ENCODE peak calls at places on chromosomes 12 and 14, in six cellular contexts. One of them, this sample, is unnamed.

GRCh38 chr12:124538194-124539082 is 29.0 kb downstream of the NCOR2 start:
- DNase-seq in RKO: no peak
- DNase-seq in neuronal stem cell: no peak
- DNase-seq in fibroblast of the conjunctiva: no peak
- DNase-seq in hypothalamus: no peak
- DNase-seq in stimulated activated CD4-positive, alpha-beta T cell treated with anti-CD3 and anti-CD28 coated beads, Interleukin-12 subunit alpha, Interleukin-12 subunit beta, amount 100 ng/mL, for 4 hours: no peak
- DNase-seq in this sample: no peak

GRCh38 chr12:33596814-33597213 is 157.2 kb upstream of the SYT10 start:
- DNase-seq in neuronal stem cell: no peak
- DNase-seq in fibroblast of the conjunctiva: no peak
- DNase-seq in RKO: no peak
- DNase-seq in hypothalamus: no peak
- DNase-seq in stimulated activated CD4-positive, alpha-beta T cell treated with anti-CD3 and anti-CD28 coated beads, Interleukin-12 subunit alpha, Interleukin-12 subunit beta, amount 100 ng/mL, for 4 hours: no peak
- DNase-seq in this sample: no peak

GRCh38 chr12:12007001-12007712 is 63.6 kb upstream of the BCL2L14 start:
- DNase-seq in hypothalamus: no peak
- DNase-seq in fibroblast of the conjunctiva: no peak
- DNase-seq in RKO: no peak
- DNase-seq in stimulated activated CD4-positive, alpha-beta T cell treated with anti-CD3 and anti-CD28 coated beads, Interleukin-12 subunit alpha, Interleukin-12 subunit beta, amount 100 ng/mL, for 4 hours: peak
- DNase-seq in neuronal stem cell: no peak
- DNase-seq in this sample: no peak

GRCh38 chr12:21294176-21294575 is 40.5 kb downstream of the SLCO1A2 start:
- DNase-seq in neuronal stem cell: no peak
- DNase-seq in hypothalamus: no peak
- DNase-seq in stimulated activated CD4-positive, alpha-beta T cell treated with anti-CD3 and anti-CD28 coated beads, Interleukin-12 subunit alpha, Interleukin-12 subunit beta, amount 100 ng/mL, for 4 hours: no peak
- DNase-seq in fibroblast of the conjunctiva: no peak
- DNase-seq in RKO: no peak
- DNase-seq in this sample: no peak

GRCh38 chr12:99192489-99192888 is 455.1 kb upstream of the GARIN6 start:
- DNase-seq in RKO: no peak
- DNase-seq in hypothalamus: no peak
- DNase-seq in stimulated activated CD4-positive, alpha-beta T cell treated with anti-CD3 and anti-CD28 coated beads, Interleukin-12 subunit alpha, Interleukin-12 subunit beta, amount 100 ng/mL, for 4 hours: no peak
- DNase-seq in fibroblast of the conjunctiva: no peak
- DNase-seq in neuronal stem cell: no peak
- DNase-seq in this sample: no peak

GRCh38 chr12:76183459-76184186 is 99.1 kb upstream of the NAP1L1 start:
- DNase-seq in RKO: peak
- DNase-seq in hypothalamus: no peak
- DNase-seq in neuronal stem cell: no peak
- DNase-seq in fibroblast of the conjunctiva: peak
- DNase-seq in stimulated activated CD4-positive, alpha-beta T cell treated with anti-CD3 and anti-CD28 coated beads, Interleukin-12 subunit alpha, Interleukin-12 subunit beta, amount 100 ng/mL, for 4 hours: peak
- DNase-seq in this sample: no peak

GRCh38 chr12:68490476-68490875 is 120.2 kb upstream of the RAP1B start:
- DNase-seq in stimulated activated CD4-positive, alpha-beta T cell treated with anti-CD3 and anti-CD28 coated beads, Interleukin-12 subunit alpha, Interleukin-12 subunit beta, amount 100 ng/mL, for 4 hours: no peak
- DNase-seq in RKO: no peak
- DNase-seq in fibroblast of the conjunctiva: no peak
- DNase-seq in neuronal stem cell: no peak
- DNase-seq in hypothalamus: no peak
- DNase-seq in this sample: no peak

GRCh38 chr14:100065161-100065871 is at the start of gene EVL:
- DNase-seq in RKO: no peak
- DNase-seq in neuronal stem cell: no peak
- DNase-seq in hypothalamus: no peak
- DNase-seq in fibroblast of the conjunctiva: no peak
- DNase-seq in stimulated activated CD4-positive, alpha-beta T cell treated with anti-CD3 and anti-CD28 coated beads, Interleukin-12 subunit alpha, Interleukin-12 subunit beta, amount 100 ng/mL, for 4 hours: peak
- DNase-seq in this sample: peak

GRCh38 chr12:21456291-21456780 is 18.9 kb downstream of the PYROXD1 start:
- DNase-seq in hypothalamus: no peak
- DNase-seq in neuronal stem cell: no peak
- DNase-seq in fibroblast of the conjunctiva: no peak
- DNase-seq in stimulated activated CD4-positive, alpha-beta T cell treated with anti-CD3 and anti-CD28 coated beads, Interleukin-12 subunit alpha, Interleukin-12 subunit beta, amount 100 ng/mL, for 4 hours: no peak
- DNase-seq in RKO: no peak
- DNase-seq in this sample: peak

GRCh38 chr12:65189028-65189718 is 19.8 kb downstream of the LEMD3 start:
- DNase-seq in neuronal stem cell: no peak
- DNase-seq in stimulated activated CD4-positive, alpha-beta T cell treated with anti-CD3 and anti-CD28 coated beads, Interleukin-12 subunit alpha, Interleukin-12 subunit beta, amount 100 ng/mL, for 4 hours: no peak
- DNase-seq in RKO: no peak
- DNase-seq in fibroblast of the conjunctiva: no peak
- DNase-seq in hypothalamus: no peak
- DNase-seq in this sample: no peak

GRCh38 chr12:108484431-108484830 is 30.6 kb upstream of the FICD start:
- DNase-seq in RKO: no peak
- DNase-seq in neuronal stem cell: no peak
- DNase-seq in stimulated activated CD4-positive, alpha-beta T cell treated with anti-CD3 and anti-CD28 coated beads, Interleukin-12 subunit alpha, Interleukin-12 subunit beta, amount 100 ng/mL, for 4 hours: no peak
- DNase-seq in hypothalamus: no peak
- DNase-seq in fibroblast of the conjunctiva: no peak
- DNase-seq in this sample: no peak

GRCh38 chr12:119245904-119246494 is 67.3 kb downstream of the HSPB8 start:
- DNase-seq in neuronal stem cell: no peak
- DNase-seq in RKO: no peak
- DNase-seq in stimulated activated CD4-positive, alpha-beta T cell treated with anti-CD3 and anti-CD28 coated beads, Interleukin-12 subunit alpha, Interleukin-12 subunit beta, amount 100 ng/mL, for 4 hours: no peak
- DNase-seq in hypothalamus: no peak
- DNase-seq in fibroblast of the conjunctiva: no peak
- DNase-seq in this sample: no peak

GRCh38 chr12:45981075-45981837 is 9.1 kb downstream of the SCAF11 start:
- DNase-seq in hypothalamus: no peak
- DNase-seq in neuronal stem cell: no peak
- DNase-seq in fibroblast of the conjunctiva: no peak
- DNase-seq in RKO: peak
- DNase-seq in stimulated activated CD4-positive, alpha-beta T cell treated with anti-CD3 and anti-CD28 coated beads, Interleukin-12 subunit alpha, Interleukin-12 subunit beta, amount 100 ng/mL, for 4 hours: no peak
- DNase-seq in this sample: no peak

GRCh38 chr14:101123639-101124525 is 220.4 kb upstream of the RTL1 start:
- DNase-seq in fibroblast of the conjunctiva: no peak
- DNase-seq in stimulated activated CD4-positive, alpha-beta T cell treated with anti-CD3 and anti-CD28 coated beads, Interleukin-12 subunit alpha, Interleukin-12 subunit beta, amount 100 ng/mL, for 4 hours: no peak
- DNase-seq in RKO: no peak
- DNase-seq in hypothalamus: no peak
- DNase-seq in neuronal stem cell: no peak
- DNase-seq in this sample: no peak

GRCh38 chr14:72830786-72831583 is 62.9 kb downstream of the DPF3 start:
- DNase-seq in RKO: no peak
- DNase-seq in hypothalamus: no peak
- DNase-seq in neuronal stem cell: peak
- DNase-seq in stimulated activated CD4-positive, alpha-beta T cell treated with anti-CD3 and anti-CD28 coated beads, Interleukin-12 subunit alpha, Interleukin-12 subunit beta, amount 100 ng/mL, for 4 hours: no peak
- DNase-seq in fibroblast of the conjunctiva: no peak
- DNase-seq in this sample: no peak

GRCh38 chr14:87492556-87492955 is 500.4 kb downstream of the GALC start:
- DNase-seq in hypothalamus: no peak
- DNase-seq in stimulated activated CD4-positive, alpha-beta T cell treated with anti-CD3 and anti-CD28 coated beads, Interleukin-12 subunit alpha, Interleukin-12 subunit beta, amount 100 ng/mL, for 4 hours: no peak
- DNase-seq in fibroblast of the conjunctiva: no peak
- DNase-seq in neuronal stem cell: no peak
- DNase-seq in RKO: no peak
- DNase-seq in this sample: no peak

GRCh38 chr14:24436355-24437019 is 6.1 kb downstream of the SDR39U1 start:
- DNase-seq in fibroblast of the conjunctiva: peak
- DNase-seq in RKO: peak
- DNase-seq in neuronal stem cell: peak
- DNase-seq in hypothalamus: no peak
- DNase-seq in stimulated activated CD4-positive, alpha-beta T cell treated with anti-CD3 and anti-CD28 coated beads, Interleukin-12 subunit alpha, Interleukin-12 subunit beta, amount 100 ng/mL, for 4 hours: no peak
- DNase-seq in this sample: peak

GRCh38 chr14:54669759-54670630 is 103.1 kb downstream of the SAMD4A start:
- DNase-seq in RKO: no peak
- DNase-seq in hypothalamus: no peak
- DNase-seq in fibroblast of the conjunctiva: no peak
- DNase-seq in stimulated activated CD4-positive, alpha-beta T cell treated with anti-CD3 and anti-CD28 coated beads, Interleukin-12 subunit alpha, Interleukin-12 subunit beta, amount 100 ng/mL, for 4 hours: no peak
- DNase-seq in neuronal stem cell: no peak
- DNase-seq in this sample: no peak

GRCh38 chr14:69586420-69586819 is 11.7 kb upstream of the CCDC177 start:
- DNase-seq in stimulated activated CD4-positive, alpha-beta T cell treated with anti-CD3 and anti-CD28 coated beads, Interleukin-12 subunit alpha, Interleukin-12 subunit beta, amount 100 ng/mL, for 4 hours: no peak
- DNase-seq in RKO: no peak
- DNase-seq in hypothalamus: no peak
- DNase-seq in fibroblast of the conjunctiva: no peak
- DNase-seq in neuronal stem cell: no peak
- DNase-seq in this sample: no peak

GRCh38 chr12:12083688-12084087 is 12.9 kb downstream of the BCL2L14 start:
- DNase-seq in RKO: no peak
- DNase-seq in hypothalamus: no peak
- DNase-seq in stimulated activated CD4-positive, alpha-beta T cell treated with anti-CD3 and anti-CD28 coated beads, Interleukin-12 subunit alpha, Interleukin-12 subunit beta, amount 100 ng/mL, for 4 hours: no peak
- DNase-seq in fibroblast of the conjunctiva: no peak
- DNase-seq in neuronal stem cell: no peak
- DNase-seq in this sample: no peak

GRCh38 chr12:74985986-74986319 is 223.7 kb downstream of the KCNC2 start:
- DNase-seq in fibroblast of the conjunctiva: no peak
- DNase-seq in hypothalamus: no peak
- DNase-seq in neuronal stem cell: no peak
- DNase-seq in RKO: no peak
- DNase-seq in stimulated activated CD4-positive, alpha-beta T cell treated with anti-CD3 and anti-CD28 coated beads, Interleukin-12 subunit alpha, Interleukin-12 subunit beta, amount 100 ng/mL, for 4 hours: no peak
- DNase-seq in this sample: no peak

GRCh38 chr12:47863985-47864384 is 40.8 kb downstream of the VDR start:
- DNase-seq in hypothalamus: no peak
- DNase-seq in neuronal stem cell: no peak
- DNase-seq in stimulated activated CD4-positive, alpha-beta T cell treated with anti-CD3 and anti-CD28 coated beads, Interleukin-12 subunit alpha, Interleukin-12 subunit beta, amount 100 ng/mL, for 4 hours: no peak
- DNase-seq in fibroblast of the conjunctiva: no peak
- DNase-seq in RKO: no peak
- DNase-seq in this sample: no peak

GRCh38 chr12:132455565-132455964 is 34.4 kb upstream of the FBRSL1 start:
- DNase-seq in stimulated activated CD4-positive, alpha-beta T cell treated with anti-CD3 and anti-CD28 coated beads, Interleukin-12 subunit alpha, Interleukin-12 subunit beta, amount 100 ng/mL, for 4 hours: no peak
- DNase-seq in hypothalamus: no peak
- DNase-seq in fibroblast of the conjunctiva: no peak
- DNase-seq in RKO: no peak
- DNase-seq in neuronal stem cell: no peak
- DNase-seq in this sample: no peak

GRCh38 chr14:64279719-64280668 is 14.2 kb downstream of the ESR2 start:
- DNase-seq in RKO: peak
- DNase-seq in fibroblast of the conjunctiva: no peak
- DNase-seq in neuronal stem cell: no peak
- DNase-seq in hypothalamus: no peak
- DNase-seq in stimulated activated CD4-positive, alpha-beta T cell treated with anti-CD3 and anti-CD28 coated beads, Interleukin-12 subunit alpha, Interleukin-12 subunit beta, amount 100 ng/mL, for 4 hours: no peak
- DNase-seq in this sample: no peak

GRCh38 chr14:105078294-105078693 is 13.1 kb upstream of the GPR132 start:
- DNase-seq in fibroblast of the conjunctiva: no peak
- DNase-seq in hypothalamus: no peak
- DNase-seq in RKO: no peak
- DNase-seq in stimulated activated CD4-positive, alpha-beta T cell treated with anti-CD3 and anti-CD28 coated beads, Interleukin-12 subunit alpha, Interleukin-12 subunit beta, amount 100 ng/mL, for 4 hours: no peak
- DNase-seq in neuronal stem cell: no peak
- DNase-seq in this sample: no peak

GRCh38 chr12:94566345-94566744 is 84.0 kb downstream of the TMCC3 start:
- DNase-seq in stimulated activated CD4-positive, alpha-beta T cell treated with anti-CD3 and anti-CD28 coated beads, Interleukin-12 subunit alpha, Interleukin-12 subunit beta, amount 100 ng/mL, for 4 hours: no peak
- DNase-seq in hypothalamus: peak
- DNase-seq in fibroblast of the conjunctiva: no peak
- DNase-seq in RKO: no peak
- DNase-seq in neuronal stem cell: no peak
- DNase-seq in this sample: no peak

GRCh38 chr14:33271216-33271615 is 332.5 kb downstream of the NPAS3 start:
- DNase-seq in neuronal stem cell: no peak
- DNase-seq in RKO: no peak
- DNase-seq in fibroblast of the conjunctiva: no peak
- DNase-seq in stimulated activated CD4-positive, alpha-beta T cell treated with anti-CD3 and anti-CD28 coated beads, Interleukin-12 subunit alpha, Interleukin-12 subunit beta, amount 100 ng/mL, for 4 hours: no peak
- DNase-seq in hypothalamus: no peak
- DNase-seq in this sample: no peak

GRCh38 chr12:62720661-62721330 is 214.2 kb downstream of the PPM1H start:
- DNase-seq in fibroblast of the conjunctiva: no peak
- DNase-seq in neuronal stem cell: no peak
- DNase-seq in hypothalamus: no peak
- DNase-seq in RKO: no peak
- DNase-seq in stimulated activated CD4-positive, alpha-beta T cell treated with anti-CD3 and anti-CD28 coated beads, Interleukin-12 subunit alpha, Interleukin-12 subunit beta, amount 100 ng/mL, for 4 hours: no peak
- DNase-seq in this sample: no peak

GRCh38 chr12:76568888-76569551 is 9.4 kb upstream of the OSBPL8 start:
- DNase-seq in neuronal stem cell: no peak
- DNase-seq in stimulated activated CD4-positive, alpha-beta T cell treated with anti-CD3 and anti-CD28 coated beads, Interleukin-12 subunit alpha, Interleukin-12 subunit beta, amount 100 ng/mL, for 4 hours: no peak
- DNase-seq in hypothalamus: no peak
- DNase-seq in fibroblast of the conjunctiva: no peak
- DNase-seq in RKO: no peak
- DNase-seq in this sample: no peak

GRCh38 chr12:81296556-81297305 is 218.9 kb downstream of the ACSS3 start:
- DNase-seq in neuronal stem cell: no peak
- DNase-seq in stimulated activated CD4-positive, alpha-beta T cell treated with anti-CD3 and anti-CD28 coated beads, Interleukin-12 subunit alpha, Interleukin-12 subunit beta, amount 100 ng/mL, for 4 hours: no peak
- DNase-seq in RKO: peak
- DNase-seq in hypothalamus: no peak
- DNase-seq in fibroblast of the conjunctiva: no peak
- DNase-seq in this sample: no peak

GRCh38 chr14:26200675-26201074 is 397.2 kb downstream of the NOVA1 start:
- DNase-seq in RKO: peak
- DNase-seq in fibroblast of the conjunctiva: no peak
- DNase-seq in stimulated activated CD4-positive, alpha-beta T cell treated with anti-CD3 and anti-CD28 coated beads, Interleukin-12 subunit alpha, Interleukin-12 subunit beta, amount 100 ng/mL, for 4 hours: no peak
- DNase-seq in hypothalamus: no peak
- DNase-seq in neuronal stem cell: no peak
- DNase-seq in this sample: no peak

GRCh38 chr14:67940894-67941455 is 121.4 kb downstream of the RAD51B start:
- DNase-seq in RKO: no peak
- DNase-seq in hypothalamus: no peak
- DNase-seq in neuronal stem cell: peak
- DNase-seq in fibroblast of the conjunctiva: peak
- DNase-seq in stimulated activated CD4-positive, alpha-beta T cell treated with anti-CD3 and anti-CD28 coated beads, Interleukin-12 subunit alpha, Interleukin-12 subunit beta, amount 100 ng/mL, for 4 hours: no peak
- DNase-seq in this sample: no peak

GRCh38 chr14:39739796-39740195 is 307.6 kb upstream of the FBXO33 start:
- DNase-seq in fibroblast of the conjunctiva: no peak
- DNase-seq in stimulated activated CD4-positive, alpha-beta T cell treated with anti-CD3 and anti-CD28 coated beads, Interleukin-12 subunit alpha, Interleukin-12 subunit beta, amount 100 ng/mL, for 4 hours: no peak
- DNase-seq in RKO: no peak
- DNase-seq in hypothalamus: no peak
- DNase-seq in neuronal stem cell: no peak
- DNase-seq in this sample: no peak

GRCh38 chr12:57896437-57897201 is 44.7 kb upstream of the ATP23 start:
- DNase-seq in hypothalamus: peak
- DNase-seq in stimulated activated CD4-positive, alpha-beta T cell treated with anti-CD3 and anti-CD28 coated beads, Interleukin-12 subunit alpha, Interleukin-12 subunit beta, amount 100 ng/mL, for 4 hours: no peak
- DNase-seq in neuronal stem cell: peak
- DNase-seq in fibroblast of the conjunctiva: peak
- DNase-seq in RKO: peak
- DNase-seq in this sample: no peak

GRCh38 chr14:93924592-93925355 is 2.4 kb upstream of the FAM181A start:
- DNase-seq in stimulated activated CD4-positive, alpha-beta T cell treated with anti-CD3 and anti-CD28 coated beads, Interleukin-12 subunit alpha, Interleukin-12 subunit beta, amount 100 ng/mL, for 4 hours: no peak
- DNase-seq in fibroblast of the conjunctiva: no peak
- DNase-seq in hypothalamus: no peak
- DNase-seq in RKO: no peak
- DNase-seq in neuronal stem cell: no peak
- DNase-seq in this sample: no peak

GRCh38 chr14:75274899-75275569 is 3.6 kb upstream of the FOS start:
- DNase-seq in stimulated activated CD4-positive, alpha-beta T cell treated with anti-CD3 and anti-CD28 coated beads, Interleukin-12 subunit alpha, Interleukin-12 subunit beta, amount 100 ng/mL, for 4 hours: no peak
- DNase-seq in fibroblast of the conjunctiva: no peak
- DNase-seq in RKO: no peak
- DNase-seq in neuronal stem cell: no peak
- DNase-seq in hypothalamus: no peak
- DNase-seq in this sample: no peak

GRCh38 chr12:948238-948637 is 1.3 kb downstream of the RAD52 start:
- DNase-seq in fibroblast of the conjunctiva: no peak
- DNase-seq in hypothalamus: no peak
- DNase-seq in RKO: no peak
- DNase-seq in stimulated activated CD4-positive, alpha-beta T cell treated with anti-CD3 and anti-CD28 coated beads, Interleukin-12 subunit alpha, Interleukin-12 subunit beta, amount 100 ng/mL, for 4 hours: no peak
- DNase-seq in neuronal stem cell: no peak
- DNase-seq in this sample: no peak